ENCODE peak calls at places on chromosomes 1 and 21, in seven cellular contexts. One of them, this sample, is unnamed.

GRCh38 chr1:21511579-21512522 is 2.6 kb downstream of the ALPL start:
- DNase-seq in effector memory CD8-positive, alpha-beta T cell: no peak
- DNase-seq in heart left ventricle: peak; percentile 70
- DNase-seq in retina: no peak
- DNase-seq in NCI-H748 treated with DMSO at 0.1 percent for 48 hours: no peak
- DNase-seq in sigmoid colon: peak; percentile 72
- DNase-seq in testis: peak; percentile 62
- DNase-seq in this sample: peak; percentile 38

GRCh38 chr1:239221656-239222055 is 164.7 kb upstream of the CHRM3 start:
- DNase-seq in NCI-H748 treated with DMSO at 0.1 percent for 48 hours: no peak
- DNase-seq in retina: no peak
- DNase-seq in heart left ventricle: no peak
- DNase-seq in sigmoid colon: no peak
- DNase-seq in testis: no peak
- DNase-seq in effector memory CD8-positive, alpha-beta T cell: no peak
- DNase-seq in this sample: no peak

GRCh38 chr1:234692961-234693360 is 83.0 kb upstream of the IRF2BP2 start:
- DNase-seq in NCI-H748 treated with DMSO at 0.1 percent for 48 hours: no peak
- DNase-seq in effector memory CD8-positive, alpha-beta T cell: no peak
- DNase-seq in heart left ventricle: no peak
- DNase-seq in sigmoid colon: no peak
- DNase-seq in retina: no peak
- DNase-seq in testis: no peak
- DNase-seq in this sample: no peak

GRCh38 chr21:40615503-40616376 is 231.2 kb downstream of the DSCAM start:
- DNase-seq in testis: no peak
- DNase-seq in effector memory CD8-positive, alpha-beta T cell: no peak
- DNase-seq in sigmoid colon: no peak
- DNase-seq in NCI-H748 treated with DMSO at 0.1 percent for 48 hours: peak; percentile 7
- DNase-seq in heart left ventricle: no peak
- DNase-seq in retina: no peak
- DNase-seq in this sample: no peak

GRCh38 chr1:50196081-50196480 is 87.4 kb downstream of the ELAVL4 start:
- DNase-seq in retina: no peak
- DNase-seq in sigmoid colon: no peak
- DNase-seq in effector memory CD8-positive, alpha-beta T cell: no peak
- DNase-seq in testis: no peak
- DNase-seq in heart left ventricle: no peak
- DNase-seq in NCI-H748 treated with DMSO at 0.1 percent for 48 hours: no peak
- DNase-seq in this sample: no peak

GRCh38 chr21:39348040-39348354 is 891 bp downstream of the HMGN1 start:
- DNase-seq in effector memory CD8-positive, alpha-beta T cell: no peak
- DNase-seq in heart left ventricle: no peak
- DNase-seq in sigmoid colon: no peak
- DNase-seq in testis: no peak
- DNase-seq in retina: no peak
- DNase-seq in NCI-H748 treated with DMSO at 0.1 percent for 48 hours: no peak
- DNase-seq in this sample: no peak

GRCh38 chr21:45304945-45305344 is 17.2 kb upstream of the POFUT2 start:
- DNase-seq in effector memory CD8-positive, alpha-beta T cell: no peak
- DNase-seq in heart left ventricle: peak; percentile 20
- DNase-seq in retina: no peak
- DNase-seq in NCI-H748 treated with DMSO at 0.1 percent for 48 hours: no peak
- DNase-seq in testis: no peak
- DNase-seq in sigmoid colon: peak; percentile 59
- DNase-seq in this sample: no peak

GRCh38 chr1:24888971-24889670 is 41.0 kb downstream of the RUNX3 start:
- DNase-seq in heart left ventricle: no peak
- DNase-seq in effector memory CD8-positive, alpha-beta T cell: no peak
- DNase-seq in retina: no peak
- DNase-seq in testis: no peak
- DNase-seq in sigmoid colon: no peak
- DNase-seq in NCI-H748 treated with DMSO at 0.1 percent for 48 hours: no peak
- DNase-seq in this sample: no peak

GRCh38 chr1:201077736-201078135 is 34.5 kb downstream of the CACNA1S start:
- DNase-seq in effector memory CD8-positive, alpha-beta T cell: no peak
- DNase-seq in NCI-H748 treated with DMSO at 0.1 percent for 48 hours: no peak
- DNase-seq in retina: no peak
- DNase-seq in testis: no peak
- DNase-seq in sigmoid colon: no peak
- DNase-seq in heart left ventricle: no peak
- DNase-seq in this sample: no peak

GRCh38 chr1:62307516-62308492 is 11.4 kb downstream of the KANK4 start:
- DNase-seq in heart left ventricle: no peak
- DNase-seq in testis: no peak
- DNase-seq in NCI-H748 treated with DMSO at 0.1 percent for 48 hours: no peak
- DNase-seq in retina: no peak
- DNase-seq in effector memory CD8-positive, alpha-beta T cell: no peak
- DNase-seq in sigmoid colon: no peak
- DNase-seq in this sample: no peak

GRCh38 chr1:70093250-70093975 is 112.0 kb downstream of the LRRC40 start:
- DNase-seq in NCI-H748 treated with DMSO at 0.1 percent for 48 hours: no peak
- DNase-seq in heart left ventricle: no peak
- DNase-seq in retina: no peak
- DNase-seq in sigmoid colon: no peak
- DNase-seq in testis: no peak
- DNase-seq in effector memory CD8-positive, alpha-beta T cell: no peak
- DNase-seq in this sample: no peak

GRCh38 chr1:241640149-241640866 is at the start of the genes CHML and OPN3:
- DNase-seq in testis: peak; percentile 95
- DNase-seq in NCI-H748 treated with DMSO at 0.1 percent for 48 hours: peak; percentile 51
- DNase-seq in effector memory CD8-positive, alpha-beta T cell: peak; percentile 83
- DNase-seq in heart left ventricle: peak; percentile 96
- DNase-seq in sigmoid colon: peak; percentile 95
- DNase-seq in retina: peak; percentile 81
- DNase-seq in this sample: peak; percentile 86

GRCh38 chr1:53603431-53603830 is 135.5 kb downstream of the GLIS1 start:
- DNase-seq in sigmoid colon: peak; percentile 15
- DNase-seq in testis: no peak
- DNase-seq in NCI-H748 treated with DMSO at 0.1 percent for 48 hours: no peak
- DNase-seq in retina: no peak
- DNase-seq in heart left ventricle: no peak
- DNase-seq in effector memory CD8-positive, alpha-beta T cell: no peak
- DNase-seq in this sample: no peak

GRCh38 chr1:247281001-247281574 is 25.2 kb downstream of the VN1R5 start:
- DNase-seq in effector memory CD8-positive, alpha-beta T cell: no peak
- DNase-seq in NCI-H748 treated with DMSO at 0.1 percent for 48 hours: no peak
- DNase-seq in sigmoid colon: no peak
- DNase-seq in retina: no peak
- DNase-seq in heart left ventricle: no peak
- DNase-seq in testis: no peak
- DNase-seq in this sample: no peak

GRCh38 chr1:9929431-9930385 is 13.5 kb downstream of the LZIC start:
- DNase-seq in heart left ventricle: no peak
- DNase-seq in testis: no peak
- DNase-seq in retina: peak; percentile 67
- DNase-seq in NCI-H748 treated with DMSO at 0.1 percent for 48 hours: no peak
- DNase-seq in sigmoid colon: no peak
- DNase-seq in effector memory CD8-positive, alpha-beta T cell: no peak
- DNase-seq in this sample: no peak

GRCh38 chr1:94961582-94961981 is 34.7 kb upstream of the CNN3 start:
- DNase-seq in retina: no peak
- DNase-seq in effector memory CD8-positive, alpha-beta T cell: no peak
- DNase-seq in sigmoid colon: no peak
- DNase-seq in testis: no peak
- DNase-seq in heart left ventricle: no peak
- DNase-seq in NCI-H748 treated with DMSO at 0.1 percent for 48 hours: no peak
- DNase-seq in this sample: no peak

GRCh38 chr1:230441630-230442029 is 15.5 kb upstream of the PGBD5 start:
- DNase-seq in heart left ventricle: no peak
- DNase-seq in effector memory CD8-positive, alpha-beta T cell: no peak
- DNase-seq in NCI-H748 treated with DMSO at 0.1 percent for 48 hours: no peak
- DNase-seq in testis: no peak
- DNase-seq in retina: no peak
- DNase-seq in sigmoid colon: no peak
- DNase-seq in this sample: no peak

GRCh38 chr1:85445906-85446305 is 19.1 kb downstream of the DDAH1 start:
- DNase-seq in effector memory CD8-positive, alpha-beta T cell: no peak
- DNase-seq in retina: no peak
- DNase-seq in heart left ventricle: no peak
- DNase-seq in NCI-H748 treated with DMSO at 0.1 percent for 48 hours: no peak
- DNase-seq in sigmoid colon: no peak
- DNase-seq in testis: no peak
- DNase-seq in this sample: no peak

GRCh38 chr21:32412998-32413504 is 545 bp downstream of the EVA1C start:
- DNase-seq in effector memory CD8-positive, alpha-beta T cell: peak; percentile 11
- DNase-seq in testis: peak; percentile 57
- DNase-seq in NCI-H748 treated with DMSO at 0.1 percent for 48 hours: peak; percentile 63
- DNase-seq in sigmoid colon: peak; percentile 81
- DNase-seq in retina: no peak
- DNase-seq in heart left ventricle: peak; percentile 58
- DNase-seq in this sample: peak; percentile 29

GRCh38 chr1:6144622-6145021 is 35.5 kb downstream of the CHD5 start:
- DNase-seq in retina: peak; percentile 61
- DNase-seq in effector memory CD8-positive, alpha-beta T cell: no peak
- DNase-seq in sigmoid colon: no peak
- DNase-seq in heart left ventricle: no peak
- DNase-seq in NCI-H748 treated with DMSO at 0.1 percent for 48 hours: no peak
- DNase-seq in testis: no peak
- DNase-seq in this sample: no peak